ENCODE peak calls at places on chromosomes 11 and 22, in eight cellular contexts. M is GM03348, S is neural crest cell, O is HFFc6, A is head of caudate nucleus, C is NCI-H1930, I is Right ventricle myocardium superior, G is germinal center. V is an unnamed sample.

GRCh38 chr22:20928573-20928967 is 11.4 kb downstream of the CRKL start:
- DNase-seq in S (no peak), A (no peak), M (no peak), G (no peak), I (no peak), C (no peak), O (no peak), V (no peak)

GRCh38 chr11:789951-790350 is at the start of gene CEND1:
- DNase-seq in O (peak; percentile 18), I (no peak), C (peak; percentile 85), A (no peak), G (peak; percentile 43), M (peak; percentile 88), S (no peak), V (peak; percentile 79)

GRCh38 chr11:43547900-43548381 is 132.6 kb upstream of the HSD17B12 start:
- DNase-seq in O (no peak), C (peak; percentile 64), G (no peak), M (peak; percentile 71), S (no peak), I (peak; percentile 43), A (no peak), V (peak; percentile 84)

GRCh38 chr22:46083383-46084350 is 66.7 kb upstream of the PPARA start:
- DNase-seq in G (no peak), C (no peak), I (peak; percentile 45), A (no peak), O (no peak), M (no peak), S (no peak), V (no peak)

GRCh38 chr11:78417175-78417887 is at the start of gene GAB2:
- DNase-seq in O (no peak), S (no peak), M (no peak), G (peak; percentile 17), A (no peak), I (no peak), C (no peak), V (peak; percentile 35)

GRCh38 chr11:112166561-112166960 is 611 bp upstream of the TEX12 start:
- DNase-seq in O (no peak), S (no peak), M (peak; percentile 72), G (no peak), A (no peak), I (no peak), C (no peak), V (no peak)

GRCh38 chr11:128555606-128556005 is 31.8 kb downstream of the ETS1 start:
- DNase-seq in G (no peak), A (no peak), C (no peak), O (peak; percentile 22), M (peak; percentile 36), S (no peak), I (no peak), V (peak; percentile 47)

GRCh38 chr11:10021563-10021962 is 272.5 kb downstream of the SBF2 start:
- DNase-seq in C (peak; percentile 61), G (no peak), A (no peak), I (no peak), S (no peak), M (no peak), O (no peak), V (no peak)

GRCh38 chr22:34333285-34333684 is 413.0 kb upstream of the LARGE1 start:
- DNase-seq in A (no peak), G (no peak), C (no peak), O (no peak), I (no peak), M (no peak), S (no peak), V (no peak)

V was measured in iPS-NIHi11.